ENCODE peak calls at places on chromosomes 2 and 18, in seven cellular contexts. X is WTC11; I is CD4-positive, alpha-beta T cell; Z is BE2C; F is neural crest cell; A is left lung; V is bronchial epithelial cell. L is an unnamed sample.

GRCh38 chr2:101617188-101617587 is 80.3 kb upstream of the MAP4K4 start:
- DNase-seq in A (no peak), F (no peak), X (no peak), I (no peak), V (peak; percentile 16), Z (no peak), L (no peak)

GRCh38 chr18:3088444-3088843 is 75.5 kb upstream of the LPIN2 start:
- DNase-seq in V (peak; percentile 18), F (no peak), I (no peak), Z (peak; percentile 6), X (no peak), A (no peak), L (no peak)

GRCh38 chr18:7728297-7728696 is 161.2 kb downstream of the PTPRM start:
- DNase-seq in F (no peak), I (no peak), V (peak; percentile 30), X (peak; percentile 40), Z (no peak), A (no peak), L (no peak)

GRCh38 chr18:69000366-69000765 is 202.5 kb downstream of the CCDC102B start:
- DNase-seq in F (no peak), A (no peak), I (no peak), X (no peak), Z (no peak), V (peak; percentile 15), L (no peak)

GRCh38 chr2:47024046-47024445 is 108.4 kb upstream of the MCFD2 start:
- DNase-seq in A (no peak), X (no peak), Z (no peak), V (no peak), I (no peak), F (no peak), L (no peak)

GRCh38 chr18:22871809-22872525 is 61.2 kb upstream of the RBBP8 start:
- DNase-seq in A (no peak), I (no peak), V (no peak), Z (peak; percentile 51), F (no peak), X (no peak), L (no peak)

GRCh38 chr2:10733584-10733958 is 12.1 kb downstream of the ATP6V1C2 start:
- DNase-seq in I (no peak), X (no peak), F (no peak), Z (no peak), V (peak; percentile 38), A (no peak), L (no peak)

GRCh38 chr18:79760881-79761280 is 36.9 kb upstream of the KCNG2 start:
- DNase-seq in A (no peak), I (no peak), Z (no peak), F (no peak), V (no peak), X (no peak), L (no peak)

GRCh38 chr2:165016772-165017411 is 61.6 kb upstream of the SLC38A11 start:
- DNase-seq in X (peak; percentile 45), F (peak; percentile 36), A (no peak), Z (peak; percentile 33), V (peak; percentile 53), I (no peak), L (no peak)

GRCh38 chr2:228227466-228227865 is 46.0 kb upstream of the SPHKAP start:
- DNase-seq in I (no peak), Z (no peak), A (no peak), V (no peak), X (no peak), F (no peak), L (no peak)

DNA sequence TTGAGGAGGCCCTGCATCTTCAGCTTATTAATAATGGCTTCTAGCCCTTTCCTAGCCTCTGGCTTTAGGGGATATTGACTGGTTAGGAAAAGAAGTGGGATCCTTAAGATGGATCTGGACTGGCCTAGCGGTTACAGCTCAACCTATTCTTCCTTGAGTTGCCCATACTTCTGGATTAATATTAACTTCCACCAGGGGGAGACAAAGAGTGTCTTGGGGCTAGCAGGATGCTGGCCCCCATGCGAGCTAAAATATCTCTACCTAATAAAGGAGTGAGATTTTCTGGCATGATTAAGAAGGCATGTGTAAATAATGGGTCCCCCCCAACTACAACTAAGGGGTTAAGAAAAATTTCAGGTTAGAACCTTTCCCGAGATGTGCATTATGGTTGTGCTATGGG is 23.2 kb upstream of the PLA2R1 start:
- DNase-seq in V (no peak), I (no peak), Z (no peak), F (no peak), A (no peak), X (no peak), L (no peak)
- TF ChIP-seq CTCF in V (no peak), I (no peak), Z (peak; percentile 39), F (peak; percentile 38), A (no peak), X (no peak), L (peak; percentile 17)

DNA sequence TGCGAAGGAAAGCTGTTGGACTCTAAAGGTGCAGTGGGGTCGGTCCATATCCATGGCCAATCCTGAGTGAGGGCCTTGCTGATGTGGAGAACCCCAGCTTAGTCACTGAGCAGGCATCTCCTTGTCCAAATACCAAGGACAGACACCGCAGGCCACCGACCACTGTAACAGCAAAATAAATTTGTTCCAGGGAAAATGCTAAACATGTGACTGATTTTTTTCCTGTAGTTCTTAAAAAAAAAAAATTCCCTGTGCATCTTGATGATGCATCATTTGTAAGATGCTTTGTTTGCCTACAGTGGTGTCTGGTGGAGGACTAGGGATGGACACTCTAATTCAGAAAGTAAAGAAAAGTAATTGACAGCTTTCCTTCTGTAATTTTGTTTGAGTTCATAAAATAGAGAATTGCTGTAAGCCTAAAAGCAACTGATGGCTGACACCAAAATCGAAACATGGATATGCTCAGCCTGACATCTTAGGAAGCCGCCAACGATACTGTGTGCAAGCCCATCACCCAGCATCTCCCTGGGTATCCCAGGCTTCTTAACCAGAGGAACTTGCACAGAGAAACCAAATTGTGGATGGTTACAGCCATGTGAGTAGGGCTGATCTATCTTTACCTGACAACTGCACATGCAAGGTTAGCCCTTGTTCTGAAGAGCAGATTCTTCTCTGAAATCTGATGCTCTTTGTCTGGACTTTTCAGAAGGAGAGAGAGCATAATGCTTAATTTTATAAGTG is 188.6 kb downstream of the ARL4C start:
- DNase-seq in V (no peak), A (no peak), X (no peak), Z (no peak), F (no peak), I (no peak), L (no peak)
- TF ChIP-seq CTCF in V (no peak), A (no peak), X (no peak), Z (no peak), F (no peak), I (no peak), L (no peak)

DNA sequence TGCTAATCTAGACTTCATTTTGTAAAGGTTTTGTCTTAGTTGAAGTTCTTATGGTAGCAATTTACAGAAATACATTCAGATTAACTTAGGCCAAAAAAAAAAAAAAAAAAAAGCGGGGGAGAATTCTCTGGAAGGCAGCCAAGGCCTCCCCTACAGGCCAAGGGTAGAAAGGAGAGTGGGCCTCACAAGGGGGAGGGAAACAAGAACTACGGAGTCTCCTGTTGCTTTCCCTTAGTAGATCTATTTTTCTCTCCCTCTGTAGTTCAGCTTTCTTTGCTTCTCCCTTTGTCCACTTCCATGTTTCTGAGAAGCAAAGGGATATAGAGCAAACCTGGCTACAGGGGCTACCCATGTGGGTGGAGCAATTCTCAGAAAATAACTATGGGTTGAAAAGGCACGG is 2.4 kb upstream of the STK11IP start:
- DNase-seq in Z (peak; percentile 43), X (no peak), F (no peak), I (no peak), A (no peak), V (no peak), L (no peak)
- TF ChIP-seq CTCF in Z (peak; percentile 23), X (no peak), F (peak; percentile 25), I (no peak), A (no peak), V (no peak), L (no peak)

DNA sequence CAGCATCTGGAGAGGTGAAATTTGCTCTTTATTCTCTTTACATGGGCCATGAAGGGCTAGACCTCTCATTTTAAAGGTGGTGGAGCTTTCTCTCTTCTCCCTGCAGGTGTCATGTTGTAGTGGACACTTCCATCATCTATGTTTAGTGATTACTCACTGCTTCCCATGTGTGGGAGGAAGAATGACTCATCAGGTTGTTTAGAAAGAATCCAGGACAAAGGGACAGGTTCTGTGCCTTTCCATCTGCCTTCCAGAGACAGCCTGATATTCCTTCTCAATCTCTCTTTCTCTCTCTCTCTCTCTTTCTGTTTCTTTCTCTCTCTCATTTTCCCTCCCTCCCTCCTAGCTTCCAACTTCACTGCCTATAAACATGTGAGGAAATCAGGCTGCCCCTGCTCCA is 38.7 kb downstream of the SCG2 start:
- DNase-seq in F (no peak), V (peak; percentile 94), I (no peak), X (no peak), A (no peak), Z (peak; percentile 39), L (no peak)
- TF ChIP-seq CTCF in F (no peak), V (no peak), I (no peak), X (no peak), A (no peak), Z (no peak), L (no peak)

DNA sequence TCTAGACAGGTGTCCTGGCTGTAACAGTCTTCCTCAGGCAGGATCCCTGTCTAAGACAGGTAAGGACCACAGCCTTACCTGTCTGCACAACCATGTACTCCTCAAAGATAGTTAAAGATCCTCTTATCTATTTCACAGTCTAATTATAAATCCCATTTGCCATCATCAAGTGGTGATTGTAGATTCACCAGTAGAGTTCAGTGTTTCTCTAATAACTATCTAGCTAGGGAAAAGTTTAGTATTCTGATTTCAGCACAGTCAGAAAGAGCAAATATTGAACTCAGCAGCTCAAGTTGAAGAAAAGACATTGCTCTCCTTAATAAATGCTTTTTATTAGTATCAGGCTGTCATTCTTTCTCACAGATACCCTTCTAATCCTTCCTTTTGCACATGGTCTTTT is 1305.5 kb upstream of the NXPH2 start:
- DNase-seq in A (no peak), I (no peak), V (no peak), F (no peak), X (no peak), Z (no peak), L (no peak)
- TF ChIP-seq CTCF in A (no peak), I (no peak), V (no peak), F (no peak), X (no peak), Z (no peak), L (no peak)

L was measured in progenitor cell of endocrine pancreas.